ENCODE peak calls at places on chromosomes 16 and 17, in ten cellular contexts. A, P, G, L, Z, S, O, M, E and R are unnamed samples.

GRCh38 chr16:30186782-30187555 is 3.6 kb downstream of the CORO1A start:
- DNase-seq in Z (peak; percentile 94), G (peak; percentile 66), M (peak; percentile 81), P (peak; percentile 85), O (peak; percentile 93), A (peak; percentile 97), L (peak; percentile 71), S (peak; percentile 79), E (peak; percentile 51), R (peak; percentile 68)

GRCh38 chr17:75681289-75681688 is 14.2 kb downstream of the SAP30BP start:
- DNase-seq in L (peak; percentile 3), S (no peak), G (no peak), P (no peak), M (no peak), O (no peak), E (peak; percentile 12), Z (no peak), A (peak; percentile 34), R (no peak)

GRCh38 chr16:50263940-50264929 is 2.1 kb upstream of the ADCY7 start:
- DNase-seq in Z (no peak), O (peak; percentile 32), G (no peak), P (no peak), A (no peak), E (peak; percentile 38), S (no peak), L (no peak), M (no peak), R (no peak)

GRCh38 chr16:85354623-85355514 is 242.6 kb upstream of the CIBAR2 start:
- DNase-seq in A (no peak), M (no peak), P (no peak), O (no peak), L (no peak), Z (no peak), G (no peak), S (no peak), E (peak; percentile 26), R (peak; percentile 85)

GRCh38 chr17:57563968-57564367 is 181.1 kb downstream of the CCDC182 start:
- DNase-seq in Z (no peak), P (no peak), A (no peak), S (no peak), M (no peak), L (no peak), G (no peak), E (no peak), O (no peak), R (no peak)

GRCh38 chr17:61276806-61277205 is 122.8 kb upstream of the TBX2 start:
- DNase-seq in A (no peak), G (no peak), E (no peak), Z (no peak), O (no peak), L (no peak), S (no peak), M (no peak), P (no peak), R (no peak)

GRCh38 chr17:49440581-49440980 is 25.9 kb upstream of the PHB1 start:
- DNase-seq in Z (no peak), L (no peak), S (no peak), A (no peak), M (no peak), G (no peak), O (peak; percentile 36), E (no peak), P (no peak), R (no peak)

GRCh38 chr17:40313660-40314556 is 4.9 kb downstream of the RARA start:
- DNase-seq in A (no peak), M (no peak), E (no peak), Z (no peak), S (no peak), L (no peak), G (no peak), O (no peak), P (no peak), R (no peak)

GRCh38 chr17:39177256-39177655 is 11.3 kb upstream of the ARL5C start:
- DNase-seq in S (no peak), L (no peak), P (no peak), Z (no peak), M (no peak), A (no peak), G (no peak), O (peak; percentile 100), E (peak; percentile 34), R (no peak)

GRCh38 chr16:85736924-85737323 is 14.0 kb downstream of the C16orf74 start:
- DNase-seq in A (no peak), G (no peak), E (no peak), M (no peak), L (no peak), P (no peak), O (no peak), Z (no peak), S (no peak), R (no peak)

GRCh38 chr16:77596243-77596642 is 126.1 kb upstream of the NUDT7 start:
- DNase-seq in G (no peak), A (no peak), P (no peak), M (no peak), L (no peak), Z (no peak), E (peak; percentile 55), O (no peak), S (no peak), R (no peak)

GRCh38 chr17:43998552-43998951 is 5.9 kb upstream of the NAGS start:
- DNase-seq in O (no peak), L (no peak), S (no peak), Z (no peak), M (no peak), G (no peak), A (no peak), E (peak; percentile 54), P (no peak), R (no peak)

GRCh38 chr16:10256855-10257641 is 74.8 kb upstream of the GRIN2A start:
- DNase-seq in P (no peak), E (peak; percentile 54), Z (no peak), A (peak; percentile 81), O (peak; percentile 83), S (no peak), L (peak; percentile 33), M (no peak), G (peak; percentile 17), R (peak; percentile 50)

GRCh38 chr17:42188749-42189650 is 3.7 kb upstream of the HCRT start:
- DNase-seq in L (no peak), A (no peak), O (peak; percentile 55), S (no peak), M (no peak), E (no peak), P (no peak), G (no peak), Z (peak; percentile 56), R (peak; percentile 75)

GRCh38 chr17:7380855-7381683 is at the start of gene TNK1:
- DNase-seq in E (no peak), O (peak; percentile 87), L (peak; percentile 77), Z (peak; percentile 89), G (peak; percentile 52), M (peak; percentile 86), S (peak; percentile 70), P (peak; percentile 78), A (peak; percentile 77), R (no peak)

GRCh38 chr17:80364091-80364691 is 50.8 kb upstream of the ENDOV start:
- DNase-seq in M (peak; percentile 65), P (peak; percentile 68), O (peak; percentile 87), L (peak; percentile 55), G (no peak), Z (no peak), E (peak; percentile 11), A (peak; percentile 70), S (no peak), R (peak; percentile 39)

GRCh38 chr16:22358000-22358399 is 16.4 kb downstream of the CDR2 start:
- DNase-seq in G (no peak), O (no peak), S (no peak), M (no peak), L (no peak), Z (no peak), E (no peak), P (no peak), A (no peak), R (no peak)

GRCh38 chr17:65050438-65050837 is 6.1 kb downstream of the GNA13 start:
- DNase-seq in M (no peak), L (no peak), O (peak; percentile 14), P (no peak), G (no peak), A (no peak), S (no peak), E (no peak), Z (no peak), R (no peak)

GRCh38 chr17:65054602-65055001 is 1.9 kb downstream of the GNA13 start:
- DNase-seq in Z (no peak), L (no peak), E (no peak), M (no peak), A (no peak), S (no peak), O (no peak), P (no peak), G (no peak), R (no peak)

GRCh38 chr17:65053354-65053881 is 3.1 kb downstream of the GNA13 start:
- DNase-seq in P (no peak), S (no peak), A (no peak), M (no peak), O (peak; percentile 29), Z (no peak), E (no peak), L (no peak), G (no peak), R (no peak)

GRCh38 chr17:65052585-65052984 is 4.0 kb downstream of the GNA13 start:
- DNase-seq in P (no peak), A (no peak), G (no peak), M (no peak), Z (no peak), E (no peak), O (peak; percentile 20), S (no peak), L (no peak), R (no peak)

GRCh38 chr17:65051922-65052321 is 4.6 kb downstream of the GNA13 start:
- DNase-seq in M (no peak), L (no peak), G (no peak), Z (no peak), O (no peak), S (no peak), A (no peak), E (no peak), P (no peak), R (no peak)
- H3K4me1 ChIP-seq in M (peaks cover 72% of the 10 kb centered on the region), L (peaks cover 6% of the 10 kb centered on the region), G (peaks cover 22% of the 10 kb centered on the region), Z (peaks cover 87% of the 10 kb centered on the region), O (peaks cover 6% of the 10 kb centered on the region), S (peaks cover 6% of the 10 kb centered on the region), A (peaks cover 85% of the 10 kb centered on the region), E (peaks cover 12% of the 10 kb centered on the region), P (peaks cover 70% of the 10 kb centered on the region), R (peaks cover 23% of the 10 kb centered on the region)

GRCh38 chr17:14331982-14332298 is 31.1 kb downstream of the HS3ST3B1 start:
- DNase-seq in P (no peak), E (no peak), L (no peak), O (no peak), A (no peak), S (no peak), Z (no peak), M (no peak), G (no peak), R (no peak)
- H3K4me1 ChIP-seq in P (peaks cover 12% of the 10 kb centered on the region), E (peaks cover 13% of the 10 kb centered on the region), L (peaks cover 4% of the 10 kb centered on the region), O (peaks cover 19% of the 10 kb centered on the region), A (peaks cover 29% of the 10 kb centered on the region), S (no peaks in the 10 kb centered on the region), Z (peaks cover 26% of the 10 kb centered on the region), M (no peaks in the 10 kb centered on the region), G (no peaks in the 10 kb centered on the region), R (no peaks in the 10 kb centered on the region)

GRCh38 chr16:588639-588888 is 1.3 kb upstream of the RAB40C start:
- DNase-seq in L (peak; percentile 69), O (peak; percentile 81), Z (no peak), E (peak; percentile 70), A (peak; percentile 92), P (no peak), M (no peak), G (no peak), S (peak; percentile 75), R (peak; percentile 86)
- H3K4me1 ChIP-seq in L (peaks cover 13% of the 10 kb centered on the region), O (no peaks in the 10 kb centered on the region), Z (peaks cover 52% of the 10 kb centered on the region), E (peaks cover 17% of the 10 kb centered on the region), A (peaks cover 50% of the 10 kb centered on the region), P (peaks cover 65% of the 10 kb centered on the region), M (peaks cover 42% of the 10 kb centered on the region), G (peaks cover 45% of the 10 kb centered on the region), S (peaks cover 8% of the 10 kb centered on the region), R (peaks cover 24% of the 10 kb centered on the region)

GRCh38 chr16:3030128-3030871 is 6.4 kb downstream of the BICDL2 start:
- DNase-seq in Z (no peak), P (no peak), A (peak; percentile 76), O (peak; percentile 45), G (no peak), E (no peak), L (no peak), S (no peak), M (no peak), R (no peak)
- H3K4me1 ChIP-seq in Z (peaks cover 29% of the 10 kb centered on the region), P (peaks cover 42% of the 10 kb centered on the region), A (peaks cover 33% of the 10 kb centered on the region), O (no peaks in the 10 kb centered on the region), G (peaks cover 8% of the 10 kb centered on the region), E (peaks cover 3% of the 10 kb centered on the region), L (no peaks in the 10 kb centered on the region), S (no peaks in the 10 kb centered on the region), M (peaks cover 25% of the 10 kb centered on the region), R (no peaks in the 10 kb centered on the region)